ENCODE peak calls at places on chromosomes 7 and 10, in seven cellular contexts. J, R, X, N, I, W and P are unnamed samples.

GRCh38 chr7:159094030-159094740 is 50.5 kb downstream of the VIPR2 start:
- DNase-seq in J (no peak), R (peak; percentile 17), X (peak; percentile 5), N (no peak), I (no peak), W (no peak), P (no peak)

GRCh38 chr7:77368974-77369373 is 47.2 kb downstream of the GSAP start:
- DNase-seq in J (peak; percentile 9), R (no peak), X (no peak), N (peak; percentile 6), I (no peak), W (no peak), P (peak; percentile 36)

GRCh38 chr10:48595533-48595932 is 9.3 kb downstream of the ARHGAP22 start:
- DNase-seq in J (no peak), R (no peak), X (no peak), N (no peak), I (no peak), W (no peak), P (no peak)

GRCh38 chr7:112056409-112056808 is 149.8 kb downstream of the DOCK4 start:
- DNase-seq in J (peak; percentile 37), R (no peak), X (no peak), N (peak; percentile 44), I (no peak), W (no peak), P (peak; percentile 57)

GRCh38 chr10:124717911-124718734 is 26.1 kb downstream of the FAM53B start:
- DNase-seq in J (no peak), R (peak; percentile 37), X (peak; percentile 81), N (no peak), I (no peak), W (no peak), P (no peak)

GRCh38 chr7:99390941-99391602 is 16.5 kb downstream of the ARPC1B start:
- DNase-seq in J (no peak), R (no peak), X (no peak), N (no peak), I (no peak), W (no peak), P (peak; percentile 31)

GRCh38 chr7:94295805-94296204 is 98.9 kb upstream of the COL1A2 start:
- DNase-seq in J (peak; percentile 62), R (no peak), X (no peak), N (peak; percentile 94), I (no peak), W (peak; percentile 19), P (peak; percentile 89)

GRCh38 chr7:128352138-128352537 is 8.4 kb upstream of the RBM28 start:
- DNase-seq in J (no peak), R (peak; percentile 74), X (no peak), N (no peak), I (no peak), W (peak; percentile 33), P (peak; percentile 19)

GRCh38 chr10:79086822-79087221 is 18.1 kb downstream of the ZMIZ1 start:
- DNase-seq in J (no peak), R (no peak), X (no peak), N (no peak), I (no peak), W (no peak), P (no peak)

GRCh38 chr10:79082035-79082373 is 13.2 kb downstream of the ZMIZ1 start:
- DNase-seq in J (no peak), R (no peak), X (no peak), N (no peak), I (no peak), W (no peak), P (no peak)

GRCh38 chr10:79082631-79083581 is 14.1 kb downstream of the ZMIZ1 start:
- DNase-seq in J (peak; percentile 32), R (no peak), X (no peak), N (no peak), I (no peak), W (no peak), P (no peak)

GRCh38 chr10:79084972-79085597 is 16.3 kb downstream of the ZMIZ1 start:
- DNase-seq in J (no peak), R (no peak), X (no peak), N (no peak), I (no peak), W (no peak), P (no peak)

GRCh38 chr10:79084012-79084971 is 15.5 kb downstream of the ZMIZ1 start:
- DNase-seq in J (peak; percentile 93), R (peak; percentile 97), X (peak; percentile 20), N (peak; percentile 88), I (peak; percentile 99), W (peak; percentile 94), P (peak; percentile 85)
- H3K4me3 ChIP-seq in J (no peak overlapping the region), R (no peak overlapping the region), X (no peak overlapping the region), N (no peak overlapping the region), I (no peak overlapping the region), W (no peak overlapping the region), P (no peak overlapping the region)

DNA sequence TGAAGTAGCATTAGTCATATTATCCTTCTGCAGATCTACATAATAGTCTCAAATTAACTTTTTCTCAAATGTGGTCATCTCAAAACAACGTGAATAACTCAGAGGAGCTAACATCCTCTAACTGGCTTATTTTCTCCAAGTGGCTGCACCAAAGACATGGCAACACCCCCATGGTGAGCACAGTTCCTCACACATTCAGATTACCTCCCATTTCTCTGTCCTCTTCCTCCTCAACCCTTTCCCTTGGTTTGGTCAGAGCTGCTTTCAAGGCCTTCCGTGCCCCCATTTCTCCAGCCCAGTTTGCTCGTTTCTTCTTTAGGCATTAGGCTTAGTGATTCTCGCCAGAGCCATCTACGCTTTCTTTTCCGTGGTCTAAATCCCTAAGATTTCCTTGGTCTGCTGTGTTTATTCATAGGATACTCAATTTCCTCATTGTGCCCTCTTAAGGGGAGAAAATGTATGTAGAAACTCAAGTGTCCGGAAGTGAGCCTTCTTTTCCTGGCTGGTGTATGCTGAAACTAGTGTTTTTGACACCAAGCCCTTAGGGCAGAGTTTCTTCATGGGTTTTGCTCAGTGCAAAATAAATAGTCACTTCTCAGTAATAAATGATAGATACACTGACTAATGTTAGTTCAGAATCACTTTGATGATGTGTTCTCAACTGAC is 2.6 kb downstream of the MET start:
- DNase-seq in J (no peak), R (no peak), X (no peak), N (no peak), I (no peak), W (no peak), P (peak; percentile 34)
- H3K4me3 ChIP-seq in J (no peak overlapping the region), R (no peak overlapping the region), X (no peak overlapping the region), N (no peak overlapping the region), I (no peak overlapping the region), W (no peak overlapping the region), P (no peak overlapping the region)

DNA sequence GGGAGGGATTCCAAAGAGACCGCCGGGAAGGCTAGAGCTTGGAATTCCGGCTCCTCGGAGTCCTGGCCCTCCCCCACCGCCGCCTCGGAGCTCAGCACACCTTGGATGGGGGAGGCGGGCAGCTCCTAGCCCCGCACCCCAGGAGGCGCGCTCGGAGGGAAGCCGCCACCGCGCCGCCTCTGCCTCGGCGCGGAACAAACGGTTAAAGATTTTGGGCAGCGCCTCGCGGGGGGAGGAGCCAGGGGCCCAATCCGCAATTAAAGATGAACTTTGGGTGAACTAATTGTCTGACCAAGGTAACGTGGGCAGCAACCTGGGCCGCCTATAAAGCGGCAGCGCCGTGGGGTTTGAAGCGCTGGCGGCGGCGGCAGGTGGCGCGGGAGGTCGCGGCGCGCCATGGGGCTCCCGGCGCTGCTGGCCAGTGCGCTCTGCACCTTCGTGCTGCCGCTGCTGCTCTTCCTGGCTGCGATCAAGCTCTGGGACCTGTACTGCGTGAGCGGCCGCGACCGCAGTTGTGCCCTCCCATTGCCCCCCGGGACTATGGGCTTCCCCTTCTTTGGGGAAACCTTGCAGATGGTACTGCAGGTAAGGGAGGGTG is at the start of gene CYP26A1:
- DNase-seq in J (no peak), R (no peak), X (no peak), N (no peak), I (peak; percentile 55), W (no peak), P (no peak)
- H3K4me3 ChIP-seq in J (no peak within 1 kb of the TSS), R (peak within 1 kb of the TSS; percentile 9), X (no peak within 1 kb of the TSS), N (peak within 1 kb of the TSS; percentile 25), I (peak within 1 kb of the TSS; percentile 46), W (peak within 1 kb of the TSS; percentile 5), P (no peak within 1 kb of the TSS)

GRCh38 chr7:126840869-126841268 is 411.9 kb downstream of the GRM8 start:
- DNase-seq in J (no peak), R (no peak), X (no peak), N (no peak), I (no peak), W (no peak), P (no peak)
- H3K4me3 ChIP-seq in J (no peak overlapping the region), R (no peak overlapping the region), X (no peak overlapping the region), N (no peak overlapping the region), I (no peak overlapping the region), W (no peak overlapping the region), P (no peak overlapping the region)

GRCh38 chr7:47931005-47931787 is 17.1 kb downstream of the PKD1L1 start:
- DNase-seq in J (no peak), R (no peak), X (no peak), N (no peak), I (no peak), W (no peak), P (no peak)
- H3K4me3 ChIP-seq in J (no peak overlapping the region), R (no peak overlapping the region), X (no peak overlapping the region), N (no peak overlapping the region), I (no peak overlapping the region), W (no peak overlapping the region), P (no peak overlapping the region)